ENCODE peak calls at places on chromosomes 2 and 18, in four cellular contexts. One of them, this sample, is unnamed. For H3K79me2, the result is how much of the 10 kb centered on the place peaks cover.

GRCh38 chr2:240933966-240934700 is 28.0 kb downstream of the CROCC2 start:
- DNase-seq in K562: no peak
- DNase-seq in HepG2: no peak
- DNase-seq in GM12878: no peak
- DNase-seq in this sample: no peak

GRCh38 chr18:11849845-11850747 is 1.1 kb upstream of the CHMP1B start:
- DNase-seq in K562: peak
- DNase-seq in GM12878: no peak
- DNase-seq in HepG2: peak
- DNase-seq in this sample: peak

GRCh38 chr2:229974271-229974670 is 52.0 kb downstream of the FBXO36 start:
- DNase-seq in HepG2: no peak
- DNase-seq in K562: no peak
- DNase-seq in GM12878: no peak
- DNase-seq in this sample: no peak

GRCh38 chr2:240898108-240898730 is 2.3 kb upstream of the MAB21L4 start:
- DNase-seq in HepG2: no peak
- DNase-seq in K562: no peak
- DNase-seq in GM12878: no peak
- DNase-seq in this sample: no peak

GRCh38 chr18:23237524-23238151 is 102.4 kb downstream of the CABLES1 start:
- DNase-seq in HepG2: no peak
- DNase-seq in GM12878: peak
- DNase-seq in K562: no peak
- DNase-seq in this sample: no peak

GRCh38 chr2:239222346-239223028 is 178.3 kb downstream of the HDAC4 start:
- DNase-seq in K562: no peak
- DNase-seq in GM12878: no peak
- DNase-seq in HepG2: no peak
- DNase-seq in this sample: no peak

GRCh38 chr18:111292-112014 is 46.9 kb upstream of the USP14 start:
- DNase-seq in GM12878: no peak
- DNase-seq in K562: peak
- DNase-seq in HepG2: peak
- DNase-seq in this sample: peak

GRCh38 chr2:85933753-85934594 is 45.2 kb upstream of the ST3GAL5 start:
- DNase-seq in GM12878: no peak
- DNase-seq in K562: peak
- DNase-seq in HepG2: no peak
- DNase-seq in this sample: no peak

GRCh38 chr18:72826736-72827135 is 41.1 kb downstream of the NETO1 start:
- DNase-seq in K562: no peak
- DNase-seq in GM12878: no peak
- DNase-seq in HepG2: no peak
- DNase-seq in this sample: no peak

GRCh38 chr2:32963941-32964340 is 17.2 kb downstream of the LTBP1 start:
- DNase-seq in K562: no peak
- DNase-seq in HepG2: no peak
- DNase-seq in GM12878: no peak
- DNase-seq in this sample: no peak

GRCh38 chr18:57889841-57890240 is 86.7 kb upstream of the ATP8B1 start:
- DNase-seq in GM12878: no peak
- DNase-seq in K562: no peak
- DNase-seq in HepG2: no peak
- DNase-seq in this sample: no peak

GRCh38 chr2:25347205-25347815 is 5.6 kb upstream of the DNMT3A start:
- DNase-seq in K562: no peak
- DNase-seq in GM12878: no peak
- DNase-seq in HepG2: no peak
- DNase-seq in this sample: no peak

GRCh38 chr2:11416191-11416590 is 49.8 kb downstream of the E2F6 start:
- DNase-seq in K562: no peak
- DNase-seq in GM12878: no peak
- DNase-seq in HepG2: no peak
- DNase-seq in this sample: no peak

GRCh38 chr2:152635635-152636298 is 81.5 kb downstream of the PRPF40A start:
- DNase-seq in K562: peak
- DNase-seq in HepG2: peak
- DNase-seq in GM12878: no peak
- DNase-seq in this sample: peak

GRCh38 chr2:238327751-238328150 is 7.4 kb downstream of the TRAF3IP1 start:
- DNase-seq in GM12878: no peak
- DNase-seq in K562: no peak
- DNase-seq in HepG2: no peak
- DNase-seq in this sample: no peak

GRCh38 chr2:241540766-241541561 is 17.6 kb upstream of the BOK start:
- DNase-seq in GM12878: no peak
- DNase-seq in HepG2: no peak
- DNase-seq in K562: peak
- DNase-seq in this sample: peak

GRCh38 chr18:49072524-49072934 is 121.8 kb upstream of the SMAD7 start:
- DNase-seq in HepG2: peak
- DNase-seq in K562: peak
- DNase-seq in GM12878: no peak
- DNase-seq in this sample: no peak

GRCh38 chr2:190649798-190650390 is 1.0 kb downstream of the NAB1 start:
- DNase-seq in GM12878: no peak
- DNase-seq in K562: no peak
- DNase-seq in HepG2: peak
- DNase-seq in this sample: no peak

GRCh38 chr18:20971886-20972267 is 139.7 kb downstream of the ROCK1 start:
- DNase-seq in K562: peak
- DNase-seq in GM12878: no peak
- DNase-seq in HepG2: peak
- DNase-seq in this sample: no peak

GRCh38 chr2:88690591-88691338 is 708 bp upstream of the RPIA start:
- DNase-seq in GM12878: no peak
- DNase-seq in HepG2: peak
- DNase-seq in K562: peak
- DNase-seq in this sample: no peak

GRCh38 chr2:26941486-26941885 is 29.0 kb upstream of the MAPRE3 start:
- DNase-seq in GM12878: no peak
- DNase-seq in K562: no peak
- DNase-seq in HepG2: no peak
- DNase-seq in this sample: no peak

GRCh38 chr18:45879681-45880655 is 54.5 kb downstream of the SIGLEC15 start:
- DNase-seq in GM12878: peak
- DNase-seq in K562: peak
- DNase-seq in HepG2: peak
- DNase-seq in this sample: peak

GRCh38 chr2:171811229-171811628 is 82.8 kb downstream of the SLC25A12 start:
- DNase-seq in K562: no peak
- DNase-seq in GM12878: no peak
- DNase-seq in HepG2: peak
- DNase-seq in this sample: no peak

GRCh38 chr2:102340778-102341177 is 14.8 kb upstream of the IL18R1 start:
- DNase-seq in HepG2: no peak
- DNase-seq in GM12878: no peak
- DNase-seq in K562: no peak
- DNase-seq in this sample: no peak

GRCh38 chr2:37283207-37283606 is 41.4 kb downstream of the PRKD3 start:
- DNase-seq in HepG2: no peak
- DNase-seq in GM12878: no peak
- DNase-seq in K562: no peak
- DNase-seq in this sample: no peak

GRCh38 chr2:54629914-54630609 is 93.4 kb upstream of the EML6 start:
- DNase-seq in HepG2: peak
- DNase-seq in K562: no peak
- DNase-seq in GM12878: peak
- DNase-seq in this sample: no peak

GRCh38 chr2:110903548-110903947 is 171.2 kb downstream of the ACOXL start:
- DNase-seq in K562: no peak
- DNase-seq in HepG2: no peak
- DNase-seq in GM12878: no peak
- DNase-seq in this sample: no peak

GRCh38 chr2:193776988-193777387 is 1582.3 kb upstream of the TMEFF2 start:
- DNase-seq in GM12878: no peak
- DNase-seq in HepG2: no peak
- DNase-seq in K562: no peak
- DNase-seq in this sample: no peak
- H3K79me2 ChIP-seq in GM12878: under half
- H3K79me2 ChIP-seq in HepG2: under half
- H3K79me2 ChIP-seq in K562: under half
- H3K79me2 ChIP-seq in this sample: under half

GRCh38 chr18:75249672-75250470 is 39.3 kb downstream of the TSHZ1 start:
- DNase-seq in HepG2: no peak
- DNase-seq in K562: no peak
- DNase-seq in GM12878: no peak
- DNase-seq in this sample: no peak

GRCh38 chr18:75248426-75249191 is 38.0 kb downstream of the TSHZ1 start:
- DNase-seq in HepG2: no peak
- DNase-seq in GM12878: no peak
- DNase-seq in K562: no peak
- DNase-seq in this sample: no peak

GRCh38 chr18:75247041-75247551 is 36.5 kb downstream of the TSHZ1 start:
- DNase-seq in HepG2: no peak
- DNase-seq in K562: no peak
- DNase-seq in GM12878: no peak
- DNase-seq in this sample: no peak

GRCh38 chr18:75249192-75249551 is 38.6 kb downstream of the TSHZ1 start:
- DNase-seq in HepG2: no peak
- DNase-seq in GM12878: no peak
- DNase-seq in K562: no peak
- DNase-seq in this sample: no peak

GRCh38 chr18:75247601-75248421 is 37.2 kb downstream of the TSHZ1 start:
- DNase-seq in K562: no peak
- DNase-seq in GM12878: no peak
- DNase-seq in HepG2: peak
- DNase-seq in this sample: no peak
- TF ChIP-seq CBX5 in K562: no peak
- TF ChIP-seq CBX5 in GM12878: no peak
- TF ChIP-seq CBX5 in HepG2: no peak
- TF ChIP-seq CBX5 in this sample: no peak

DNA sequence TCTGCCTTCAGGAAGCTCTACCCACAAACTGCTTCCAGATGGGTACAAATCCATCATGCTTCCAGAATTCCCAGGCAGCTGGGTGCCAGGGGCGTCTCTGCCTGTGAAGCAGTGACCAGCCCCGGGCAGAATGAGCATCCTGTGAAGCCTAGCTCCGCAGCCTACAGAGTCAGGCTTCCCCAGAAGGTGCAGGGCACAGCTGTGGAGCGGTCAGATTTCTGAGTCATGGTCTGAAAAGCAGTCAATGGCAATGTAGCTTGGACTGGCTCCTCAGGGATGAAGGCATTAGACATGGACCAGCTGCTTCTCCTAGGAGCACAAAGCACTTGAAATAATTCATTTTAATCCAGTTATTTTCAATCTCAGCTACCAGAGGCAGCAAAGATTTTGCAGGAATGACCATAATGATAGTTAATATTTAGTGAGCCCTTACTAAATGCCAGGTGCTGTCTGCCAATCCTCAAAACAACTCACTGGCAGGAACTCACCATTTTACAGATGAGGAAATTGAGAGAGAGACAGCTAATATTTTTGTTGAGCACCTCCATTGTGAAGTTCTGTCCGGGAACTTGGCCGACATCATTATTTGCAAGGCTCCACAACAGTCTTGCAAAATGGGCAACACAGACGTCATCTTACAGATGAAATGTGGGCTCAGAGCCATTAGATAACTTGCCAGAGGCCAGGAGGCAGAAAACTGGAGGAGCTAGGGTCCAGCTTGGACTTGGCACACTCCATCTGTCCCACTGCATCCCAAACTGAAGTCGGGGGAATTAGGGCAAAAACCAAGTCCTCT is 31.7 kb downstream of the ACMSD start:
- DNase-seq in GM12878: no peak
- DNase-seq in HepG2: no peak
- DNase-seq in K562: no peak
- DNase-seq in this sample: no peak
- H3K79me2 ChIP-seq in GM12878: under half
- H3K79me2 ChIP-seq in HepG2: under half
- H3K79me2 ChIP-seq in K562: under half
- H3K79me2 ChIP-seq in this sample: under half

GRCh38 chr18:51125976-51126375 is 71.5 kb downstream of the MEX3C start:
- DNase-seq in GM12878: no peak
- DNase-seq in K562: no peak
- DNase-seq in HepG2: no peak
- DNase-seq in this sample: no peak
- TF ChIP-seq CBX5 in GM12878: no peak
- TF ChIP-seq CBX5 in K562: no peak
- TF ChIP-seq CBX5 in HepG2: no peak
- TF ChIP-seq CBX5 in this sample: no peak

DNA sequence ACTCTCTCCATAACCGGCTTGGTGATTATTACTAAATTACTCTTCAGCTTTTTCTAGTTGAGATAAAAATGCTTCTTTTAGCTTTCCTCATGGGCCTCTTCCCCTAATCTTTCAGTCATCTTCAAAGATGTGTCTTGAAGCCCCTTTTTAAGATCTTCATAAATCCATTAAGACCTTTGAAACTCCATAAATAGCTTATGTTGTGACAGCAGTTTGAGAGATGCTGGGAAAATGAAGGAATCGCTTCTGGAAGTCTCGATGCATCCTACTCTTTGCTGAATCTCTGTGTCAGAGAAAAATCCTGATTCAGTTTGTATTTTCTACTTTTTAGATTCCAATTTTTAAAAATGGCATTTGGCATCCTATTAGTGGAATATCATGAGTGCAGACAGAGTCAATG is 13.0 kb downstream of the SCYGR4 start:
- DNase-seq in HepG2: no peak
- DNase-seq in GM12878: no peak
- DNase-seq in K562: no peak
- DNase-seq in this sample: no peak
- H3K79me2 ChIP-seq in HepG2: under half
- H3K79me2 ChIP-seq in GM12878: under half
- H3K79me2 ChIP-seq in K562: under half
- H3K79me2 ChIP-seq in this sample: under half

DNA sequence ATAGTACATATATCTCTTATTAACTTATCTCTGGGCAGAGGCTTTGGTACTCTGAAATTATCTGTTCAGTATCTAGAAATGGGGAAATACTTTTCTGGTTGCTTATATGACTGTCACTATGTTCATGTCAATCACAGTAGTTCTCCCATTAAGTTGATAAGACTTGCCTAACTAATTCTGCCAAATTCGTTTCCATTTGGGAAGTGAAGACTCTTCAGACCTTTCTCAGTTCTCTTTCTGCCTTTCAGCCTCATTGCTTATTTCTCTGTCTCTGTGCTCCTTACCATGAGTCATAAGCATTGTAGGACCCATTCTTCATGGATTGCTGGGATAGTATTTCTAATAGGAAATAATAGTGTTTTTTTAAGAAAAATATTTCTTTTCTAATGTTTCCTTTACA is 113.5 kb downstream of the PHLPP1 start:
- DNase-seq in HepG2: no peak
- DNase-seq in GM12878: no peak
- DNase-seq in K562: no peak
- DNase-seq in this sample: no peak
- TF ChIP-seq CBX5 in HepG2: no peak
- TF ChIP-seq CBX5 in GM12878: no peak
- TF ChIP-seq CBX5 in K562: no peak
- TF ChIP-seq CBX5 in this sample: no peak

GRCh38 chr2:235028646-235029045 is 76.8 kb downstream of the SH3BP4 start:
- DNase-seq in HepG2: no peak
- DNase-seq in GM12878: no peak
- DNase-seq in K562: no peak
- DNase-seq in this sample: no peak
- H3K79me2 ChIP-seq in HepG2: half or more
- H3K79me2 ChIP-seq in GM12878: under half
- H3K79me2 ChIP-seq in K562: under half
- H3K79me2 ChIP-seq in this sample: under half